ENCODE peak calls at places on chromosome 4, in ten cellular contexts. I is lung; G is GM23338; X is endothelial cell of umbilical vein; A is Peyer's patch; H is ovary; D is thoracic aorta; J is cardiac muscle cell; L is CD8-positive, alpha-beta memory T cell; B is GM12878. Y is an unnamed sample.

GRCh38 chr4:8730159-8730558 is 137.6 kb downstream of the CPZ start:
- DNase-seq in I (no peak), G (no peak), X (no peak), A (peak; percentile 9), H (no peak), D (no peak), J (no peak), L (no peak), B (no peak), Y (no peak)

GRCh38 chr4:78336093-78336943 is 215.3 kb upstream of the ANXA3 start:
- DNase-seq in I (no peak), G (peak; percentile 56), X (no peak), A (no peak), H (peak; percentile 22), D (no peak), J (peak; percentile 93), L (no peak), B (no peak), Y (no peak)

GRCh38 chr4:153781717-153782416 is 7.0 kb downstream of the SFRP2 start:
- DNase-seq in I (no peak), G (peak; percentile 55), X (no peak), A (no peak), H (no peak), D (no peak), J (no peak), L (no peak), B (no peak), Y (peak; percentile 43)

GRCh38 chr4:38145741-38146140 is 185.5 kb downstream of the PTTG2 start:
- DNase-seq in I (no peak), G (no peak), X (no peak), A (no peak), H (no peak), D (no peak), J (peak; percentile 91), L (no peak), B (no peak), Y (no peak)

GRCh38 chr4:125003840-125004239 is 291.3 kb upstream of the ANKRD50 start:
- DNase-seq in I (no peak), G (no peak), X (no peak), A (no peak), H (no peak), D (no peak), J (no peak), L (no peak), B (no peak), Y (no peak)

GRCh38 chr4:74376888-74377483 is 12.0 kb downstream of the EREG start:
- DNase-seq in I (no peak), G (peak; percentile 63), X (peak; percentile 67), A (no peak), H (no peak), D (no peak), J (peak; percentile 90), L (no peak), B (no peak), Y (peak; percentile 56)

GRCh38 chr4:25532579-25532978 is 123.1 kb upstream of the SLC34A2 start:
- DNase-seq in I (no peak), G (no peak), X (no peak), A (no peak), H (no peak), D (no peak), J (no peak), L (no peak), B (no peak), Y (no peak)

GRCh38 chr4:66585767-66586166 is 915.5 kb upstream of the EPHA5 start:
- DNase-seq in I (no peak), G (no peak), X (no peak), A (no peak), H (no peak), D (no peak), J (no peak), L (no peak), B (no peak), Y (no peak)

GRCh38 chr4:86043755-86044592 is 315.9 kb downstream of the MAPK10 start:
- DNase-seq in I (no peak), G (peak; percentile 63), X (peak; percentile 77), A (peak; percentile 56), H (no peak), D (no peak), J (peak; percentile 79), L (no peak), B (no peak), Y (no peak)

GRCh38 chr4:169229571-169230028 is 41.2 kb downstream of the SH3RF1 start:
- DNase-seq in I (peak; percentile 53), G (no peak), X (peak; percentile 77), A (no peak), H (no peak), D (peak; percentile 36), J (peak; percentile 93), L (no peak), B (no peak), Y (no peak)

GRCh38 chr4:169115897-169116254 is 105.8 kb upstream of the CBR4 start:
- DNase-seq in I (peak; percentile 65), G (peak; percentile 27), X (peak; percentile 95), A (peak; percentile 65), H (no peak), D (peak; percentile 22), J (peak; percentile 94), L (no peak), B (no peak), Y (peak; percentile 23)

GRCh38 chr4:28225005-28225404 is 1364.4 kb downstream of the STIM2 start:
- DNase-seq in I (no peak), G (peak; percentile 75), X (peak; percentile 57), A (no peak), H (no peak), D (no peak), J (peak; percentile 50), L (no peak), B (no peak), Y (peak; percentile 25)

GRCh38 chr4:337932-338758 is 531 bp downstream of the ZNF141 start:
- DNase-seq in I (peak; percentile 49), G (no peak), X (no peak), A (peak; percentile 59), H (peak; percentile 48), D (no peak), J (peak; percentile 61), L (peak; percentile 2), B (no peak), Y (peak; percentile 65)

GRCh38 chr4:336099-336892 is 1.3 kb upstream of the ZNF141 start:
- DNase-seq in I (no peak), G (peak; percentile 46), X (no peak), A (peak; percentile 51), H (peak; percentile 37), D (no peak), J (peak; percentile 24), L (no peak), B (no peak), Y (peak; percentile 81)

GRCh38 chr4:67721770-67722597 is 21.0 kb upstream of the UBA6 start:
- DNase-seq in I (no peak), G (peak; percentile 79), X (peak; percentile 29), A (no peak), H (no peak), D (no peak), J (peak; percentile 41), L (no peak), B (no peak), Y (no peak)

GRCh38 chr4:1310796-1311715 is 21.4 kb downstream of the MAEA start:
- DNase-seq in I (no peak), G (no peak), X (no peak), A (no peak), H (no peak), D (no peak), J (no peak), L (no peak), B (no peak), Y (no peak)

DNA sequence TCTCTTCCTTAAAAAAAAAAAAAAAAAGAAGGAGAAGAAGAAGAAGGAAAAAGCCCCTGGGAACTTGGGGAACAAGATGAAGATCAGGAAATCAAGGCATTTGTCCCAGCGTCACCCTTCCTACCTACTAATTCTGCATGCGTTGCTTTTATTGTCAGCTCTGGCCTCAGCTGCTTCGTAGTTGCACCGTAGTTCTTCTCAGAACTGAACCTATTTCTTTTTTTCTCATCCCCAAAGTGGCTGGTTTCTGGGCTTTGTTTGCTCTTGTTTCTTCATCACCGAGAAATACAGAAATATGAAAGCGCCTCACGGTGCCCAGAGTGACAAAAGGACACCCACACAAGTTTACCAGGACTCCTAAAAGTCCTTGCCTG is 891 bp downstream of the PRKG2 start:
- DNase-seq in I (no peak), G (no peak), X (no peak), A (no peak), H (no peak), D (no peak), J (no peak), L (no peak), B (no peak), Y (no peak)
- H3K4me3 ChIP-seq in I (peak overlapping the region; percentile 46), G (peak overlapping the region; percentile 81), X (no peak overlapping the region), A (peak overlapping the region; percentile 64), H (no peak overlapping the region), D (peak overlapping the region; percentile 68), J (peak overlapping the region; percentile 43), L (no peak overlapping the region), B (no peak overlapping the region), Y (peak overlapping the region; percentile 47)

DNA sequence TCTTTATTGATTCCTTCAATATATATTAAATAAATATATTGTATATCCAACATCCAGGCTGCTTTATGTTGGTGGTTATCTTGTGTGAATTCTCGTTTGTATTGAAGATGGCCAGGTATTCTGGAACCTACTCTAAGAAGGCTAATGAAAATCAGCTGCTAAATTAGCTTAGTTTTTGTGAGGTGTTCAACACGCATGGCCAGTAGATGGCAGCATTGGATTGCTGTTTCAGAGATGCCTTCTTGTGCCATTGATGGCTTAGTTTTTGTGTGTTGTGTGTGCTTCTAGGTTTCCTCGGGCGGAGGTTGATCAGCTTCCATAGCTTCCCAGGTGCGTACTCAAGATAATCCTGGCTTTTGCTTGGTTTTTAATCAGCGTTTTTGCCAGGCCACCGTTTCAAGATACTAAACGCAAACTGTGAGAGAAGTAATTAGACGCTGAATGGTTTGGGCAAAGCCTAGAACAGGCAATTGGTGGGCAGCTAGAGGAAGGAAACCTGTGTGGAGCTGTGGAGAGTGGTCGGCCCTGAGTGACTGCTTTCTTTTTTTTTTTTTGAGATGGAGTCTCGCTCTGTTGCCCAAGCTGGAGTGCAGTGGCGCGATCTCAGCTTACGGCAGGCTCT is 15.1 kb downstream of the NOCT start:
- DNase-seq in I (peak; percentile 69), G (peak; percentile 92), X (peak; percentile 84), A (peak; percentile 91), H (peak; percentile 64), D (no peak), J (peak; percentile 89), L (peak; percentile 66), B (peak; percentile 61), Y (peak; percentile 80)
- H3K36me3 ChIP-seq in I (no peaks in the 10 kb centered on the region), G (no peaks in the 10 kb centered on the region), X (no peaks in the 10 kb centered on the region), A (no peaks in the 10 kb centered on the region), H (no peaks in the 10 kb centered on the region), D (no peaks in the 10 kb centered on the region), J (no peaks in the 10 kb centered on the region), L (peaks cover 4% of the 10 kb centered on the region), B (no peaks in the 10 kb centered on the region), Y (no peaks in the 10 kb centered on the region)

DNA sequence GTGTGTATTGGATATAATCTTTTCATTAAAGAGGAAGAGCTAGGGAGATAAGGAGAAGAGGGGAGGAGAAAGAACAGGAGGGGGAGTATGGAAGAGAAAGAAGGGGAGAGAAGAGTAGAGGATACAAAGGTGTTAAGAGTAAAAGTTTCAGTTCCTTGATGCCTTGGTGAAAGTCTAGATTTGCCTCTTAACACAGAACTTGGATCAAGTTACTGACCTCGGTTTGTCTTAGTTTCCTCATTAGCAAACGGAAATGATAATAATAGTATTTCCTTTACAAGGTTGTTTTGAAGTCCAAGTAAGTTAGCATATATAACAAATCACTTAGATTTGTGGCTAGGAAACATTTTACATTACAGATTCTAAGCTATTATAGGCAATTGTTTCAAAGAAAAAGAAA is 287.1 kb downstream of the PPARGC1A start:
- DNase-seq in I (no peak), G (no peak), X (no peak), A (no peak), H (no peak), D (no peak), J (no peak), L (no peak), B (no peak), Y (no peak)
- H3K4me3 ChIP-seq in I (no peak overlapping the region), G (no peak overlapping the region), X (no peak overlapping the region), A (no peak overlapping the region), H (no peak overlapping the region), D (no peak overlapping the region), J (no peak overlapping the region), L (no peak overlapping the region), B (no peak overlapping the region), Y (no peak overlapping the region)

GRCh38 chr4:75502671-75503070 is 11.5 kb downstream of the RCHY1 start:
- DNase-seq in I (no peak), G (no peak), X (no peak), A (no peak), H (no peak), D (no peak), J (no peak), L (no peak), B (no peak), Y (no peak)
- H3K36me3 ChIP-seq in I (peaks cover 12% of the 10 kb centered on the region), G (peaks cover 5% of the 10 kb centered on the region), X (peaks cover 4% of the 10 kb centered on the region), A (peaks cover 53% of the 10 kb centered on the region), H (no peaks in the 10 kb centered on the region), D (peaks cover 18% of the 10 kb centered on the region), J (peaks cover 29% of the 10 kb centered on the region), L (peaks cover 8% of the 10 kb centered on the region), B (peaks cover 25% of the 10 kb centered on the region), Y (peaks cover 1% of the 10 kb centered on the region)